ENCODE peak calls at places on chromosomes 16 and 17, in four cellular contexts. One of them, this sample, is unnamed.

GRCh38 chr17:17724307-17724921 is 43.2 kb downstream of the RAI1 start:
- DNase-seq in HCT116: no peak
- DNase-seq in AG04450: no peak
- DNase-seq in lung: no peak
- DNase-seq in this sample: no peak

GRCh38 chr17:52154466-52154865 is 4.0 kb downstream of the CA10 start:
- DNase-seq in HCT116: no peak
- DNase-seq in AG04450: no peak
- DNase-seq in lung: no peak
- DNase-seq in this sample: no peak

GRCh38 chr17:77383613-77384608 is 243.1 kb downstream of the SEC14L1 start:
- DNase-seq in HCT116: no peak
- DNase-seq in AG04450: no peak
- DNase-seq in lung: no peak
- DNase-seq in this sample: peak; percentile 73

GRCh38 chr17:42286411-42287295 is 1.6 kb upstream of the STAT5A start:
- DNase-seq in HCT116: no peak
- DNase-seq in AG04450: no peak
- DNase-seq in lung: no peak
- DNase-seq in this sample: peak; percentile 13

GRCh38 chr17:63029520-63029919 is 63.5 kb downstream of the TANC2 start:
- DNase-seq in HCT116: no peak
- DNase-seq in AG04450: peak; percentile 21
- DNase-seq in lung: no peak
- DNase-seq in this sample: no peak

GRCh38 chr17:80883831-80884735 is 107.6 kb upstream of the CHMP6 start:
- DNase-seq in HCT116: no peak
- DNase-seq in AG04450: no peak
- DNase-seq in lung: no peak
- DNase-seq in this sample: no peak

GRCh38 chr16:28504707-28505404 is 1.8 kb downstream of the IL27 start:
- DNase-seq in HCT116: no peak
- DNase-seq in AG04450: no peak
- DNase-seq in lung: no peak
- DNase-seq in this sample: no peak

GRCh38 chr16:83706394-83706793 is 101.4 kb upstream of the HSBP1 start:
- DNase-seq in HCT116: no peak
- DNase-seq in AG04450: no peak
- DNase-seq in lung: no peak
- DNase-seq in this sample: no peak

GRCh38 chr16:67675579-67675935 is 8.9 kb downstream of the C16orf86 start:
- DNase-seq in HCT116: no peak
- DNase-seq in AG04450: no peak
- DNase-seq in lung: no peak
- DNase-seq in this sample: no peak

GRCh38 chr16:29844575-29845331 is 18.3 kb downstream of the CDIPT start:
- DNase-seq in HCT116: no peak
- DNase-seq in AG04450: no peak
- DNase-seq in lung: peak; percentile 76
- DNase-seq in this sample: no peak

GRCh38 chr17:19470529-19471261 is 59.7 kb downstream of the RNF112 start:
- DNase-seq in HCT116: no peak
- DNase-seq in AG04450: peak; percentile 36
- DNase-seq in lung: peak; percentile 38
- DNase-seq in this sample: peak; percentile 57

GRCh38 chr17:70006159-70006558 is 68.9 kb upstream of the KCNJ16 start:
- DNase-seq in HCT116: no peak
- DNase-seq in AG04450: no peak
- DNase-seq in lung: no peak
- DNase-seq in this sample: no peak

GRCh38 chr17:78330570-78331224 is 29.2 kb downstream of the SOCS3 start:
- DNase-seq in HCT116: peak; percentile 67
- DNase-seq in AG04450: no peak
- DNase-seq in lung: no peak
- DNase-seq in this sample: no peak

GRCh38 chr17:77337150-77337549 is 196.4 kb downstream of the SEC14L1 start:
- DNase-seq in HCT116: no peak
- DNase-seq in AG04450: no peak
- DNase-seq in lung: no peak
- DNase-seq in this sample: no peak

GRCh38 chr17:14797801-14798200 is 467.3 kb downstream of the PMP22 start:
- DNase-seq in HCT116: no peak
- DNase-seq in AG04450: no peak
- DNase-seq in lung: no peak
- DNase-seq in this sample: no peak

GRCh38 chr16:51286272-51286671 is 135.2 kb upstream of the SALL1 start:
- DNase-seq in HCT116: no peak
- DNase-seq in AG04450: no peak
- DNase-seq in lung: no peak
- DNase-seq in this sample: no peak

GRCh38 chr16:89723279-89724250 is 2.2 kb downstream of the ZNF276 start:
- DNase-seq in HCT116: no peak
- DNase-seq in AG04450: no peak
- DNase-seq in lung: no peak
- DNase-seq in this sample: peak; percentile 42

GRCh38 chr17:82101767-82102679 is 4.0 kb upstream of the FASN start:
- DNase-seq in HCT116: no peak
- DNase-seq in AG04450: no peak
- DNase-seq in lung: no peak
- DNase-seq in this sample: no peak

GRCh38 chr17:67375054-67375427 is 2.0 kb upstream of the PITPNC1 start:
- DNase-seq in HCT116: no peak
- DNase-seq in AG04450: no peak
- DNase-seq in lung: no peak
- DNase-seq in this sample: no peak

GRCh38 chr17:66930933-66931332 is 33.6 kb upstream of the CACNG4 start:
- DNase-seq in HCT116: peak; percentile 59
- DNase-seq in AG04450: no peak
- DNase-seq in lung: no peak
- DNase-seq in this sample: no peak